ENCODE peak calls at places on chromosomes 13 and 19, in five cellular contexts. W, R, L, V and C are unnamed samples.

GRCh38 chr13:26653310-26653709 is 95.8 kb downstream of the WASF3 start:
- DNase-seq in W (no peak), R (no peak), L (no peak), V (no peak), C (peak)

GRCh38 chr13:101452519-101453485 is at the start of gene ITGBL1:
- DNase-seq in W (no peak), R (peak), L (no peak), V (no peak), C (no peak)

GRCh38 chr19:2524840-2525723 is 49.2 kb downstream of the GADD45B start:
- DNase-seq in W (no peak), R (no peak), L (no peak), V (no peak), C (peak)

GRCh38 chr13:37306778-37307544 is 201.5 kb upstream of the CSNK1A1L start:
- DNase-seq in W (peak), R (no peak), L (no peak), V (no peak), C (peak)

GRCh38 chr13:53368948-53369347 is 340.3 kb downstream of the OLFM4 start:
- DNase-seq in W (no peak), R (no peak), L (no peak), V (no peak), C (no peak)

GRCh38 chr19:11018743-11019142 is 57.9 kb downstream of the SMARCA4 start:
- DNase-seq in W (no peak), R (no peak), L (no peak), V (no peak), C (no peak)

GRCh38 chr19:4062576-4063368 is 3.9 kb downstream of the ZBTB7A start:
- DNase-seq in W (no peak), R (peak), L (no peak), V (no peak), C (no peak)

GRCh38 chr19:10744222-10744847 is 26.5 kb downstream of the DNM2 start:
- DNase-seq in W (no peak), R (no peak), L (no peak), V (no peak), C (no peak)

GRCh38 chr19:39765091-39766076 is 13.3 kb upstream of the LEUTX start:
- DNase-seq in W (peak), R (no peak), L (no peak), V (peak), C (peak)

GRCh38 chr19:35692010-35692409 is 12.3 kb upstream of the ZBTB32 start:
- DNase-seq in W (no peak), R (no peak), L (no peak), V (no peak), C (no peak)

GRCh38 chr13:113122571-113123225 is at the start of gene F10:
- DNase-seq in W (no peak), R (peak), L (no peak), V (no peak), C (peak)

GRCh38 chr13:102569488-102569887 is 27.3 kb upstream of the TPP2 start:
- DNase-seq in W (no peak), R (no peak), L (no peak), V (no peak), C (peak)

GRCh38 chr13:111115051-111115840 is at the start of gene ARHGEF7:
- DNase-seq in W (no peak), R (peak), L (no peak), V (no peak), C (peak)

GRCh38 chr13:40064723-40065122 is 409.3 kb downstream of the COG6 start:
- DNase-seq in W (no peak), R (no peak), L (no peak), V (no peak), C (peak)

GRCh38 chr19:27824108-27824507 is 1388.8 kb downstream of the UQCRFS1 start:
- DNase-seq in W (no peak), R (no peak), L (no peak), V (no peak), C (no peak)

GRCh38 chr19:46133101-46133627 is 8.7 kb upstream of the IGFL3 start:
- DNase-seq in W (no peak), R (peak), L (no peak), V (no peak), C (peak)

GRCh38 chr19:6730153-6730804 is 7.1 kb downstream of the GPR108 start:
- DNase-seq in W (peak), R (no peak), L (no peak), V (peak), C (no peak)

GRCh38 chr13:113664751-113665581 is 2.1 kb upstream of the GRK1 start:
- DNase-seq in W (no peak), R (peak), L (no peak), V (no peak), C (no peak)

GRCh38 chr19:21430674-21431073 is 33.7 kb downstream of the ZNF493 start:
- DNase-seq in W (no peak), R (no peak), L (no peak), V (no peak), C (no peak)

GRCh38 chr19:1411255-1412191 is 4.1 kb downstream of the DAZAP1 start:
- DNase-seq in W (no peak), R (no peak), L (no peak), V (no peak), C (peak)

GRCh38 chr13:75792526-75793187 is 156.5 kb downstream of the LMO7 start:
- DNase-seq in W (no peak), R (no peak), L (no peak), V (no peak), C (peak)

GRCh38 chr13:44305216-44305615 is 68.4 kb upstream of the SERP2 start:
- DNase-seq in W (no peak), R (no peak), L (no peak), V (no peak), C (no peak)

GRCh38 chr13:19781526-19781925 is 1.2 kb downstream of the PSPC1 start:
- DNase-seq in W (no peak), R (no peak), L (no peak), V (no peak), C (peak)

GRCh38 chr19:32605544-32605943 is 24.6 kb downstream of the PDCD5 start:
- DNase-seq in W (no peak), R (peak), L (no peak), V (no peak), C (no peak)

GRCh38 chr19:49689133-49690072 is at the start of gene ADM5:
- DNase-seq in W (no peak), R (peak), L (no peak), V (no peak), C (peak)

GRCh38 chr19:5665781-5666513 is 14.4 kb downstream of the MICOS13 start:
- DNase-seq in W (peak), R (no peak), L (no peak), V (no peak), C (peak)

GRCh38 chr13:29106651-29107050 is 286.5 kb downstream of the MTUS2 start:
- DNase-seq in W (no peak), R (no peak), L (no peak), V (no peak), C (no peak)

GRCh38 chr13:112346899-112347229 is 29.3 kb upstream of the SPACA7 start:
- DNase-seq in W (no peak), R (no peak), L (no peak), V (no peak), C (no peak)

GRCh38 chr13:113545455-113545930 is 39.1 kb upstream of the TFDP1 start:
- DNase-seq in W (no peak), R (peak), L (no peak), V (no peak), C (peak)

GRCh38 chr13:41613984-41614581 is 156.7 kb downstream of the RGCC start:
- DNase-seq in W (no peak), R (no peak), L (no peak), V (no peak), C (peak)

GRCh38 chr19:15299568-15300409 is 32.5 kb downstream of the BRD4 start:
- DNase-seq in W (no peak), R (no peak), L (no peak), V (no peak), C (peak)

GRCh38 chr19:32373614-32374295 is 28.3 kb downstream of the ZNF507 start:
- DNase-seq in W (no peak), R (no peak), L (no peak), V (no peak), C (peak)

GRCh38 chr19:31074751-31075150 is 274.5 kb downstream of the TSHZ3 start:
- DNase-seq in W (no peak), R (peak), L (no peak), V (no peak), C (no peak)

GRCh38 chr13:74695021-74695800 is 561.0 kb upstream of the KLF12 start:
- DNase-seq in W (no peak), R (no peak), L (no peak), V (no peak), C (no peak)

GRCh38 chr19:12331211-12331941 is 2.1 kb downstream of the ZNF563 start:
- DNase-seq in W (no peak), R (no peak), L (peak), V (peak), C (no peak)